ENCODE peak calls at places on chromosome 21, in seven cellular contexts. A is Panc1, U is colonic mucosa, P is endothelial cell of umbilical vein, L is IMR-90, F is upper lobe of right lung, S is AG04450. T is an unnamed sample.
A peak's percentile ranks its signal among the peaks of the same experiment; 100 is the strongest.

GRCh38 chr21:20404915-20405314 is 593.3 kb upstream of the NCAM2 start:
- DNase-seq in A (no peak), U (no peak), P (no peak), L (no peak), F (no peak), S (no peak), T (no peak)

GRCh38 chr21:41972511-41973205 is 18.8 kb upstream of the C2CD2 start:
- DNase-seq in A (no peak), U (peak; percentile 14), P (no peak), L (no peak), F (no peak), S (no peak), T (no peak)

GRCh38 chr21:43306911-43307676 is 119.8 kb downstream of the SIK1 start:
- DNase-seq in A (peak; percentile 55), U (no peak), P (no peak), L (peak; percentile 28), F (peak; percentile 63), S (no peak), T (peak; percentile 25)

GRCh38 chr21:21612446-21612845 is 614.2 kb downstream of the NCAM2 start:
- DNase-seq in A (no peak), U (no peak), P (peak; percentile 47), L (peak; percentile 92), F (no peak), S (peak; percentile 67), T (no peak)

GRCh38 chr21:44503901-44504399 is 36.0 kb downstream of the KRTAP10-1 start:
- DNase-seq in A (no peak), U (no peak), P (no peak), L (no peak), F (no peak), S (no peak), T (no peak)

GRCh38 chr21:40425981-40426380 is 421.0 kb downstream of the DSCAM start:
- DNase-seq in A (no peak), U (no peak), P (no peak), L (no peak), F (no peak), S (no peak), T (no peak)

GRCh38 chr21:34092241-34092921 is 19.0 kb downstream of the MRPS6 start:
- DNase-seq in A (no peak), U (no peak), P (peak; percentile 81), L (no peak), F (no peak), S (no peak), T (no peak)

GRCh38 chr21:42557420-42557819 is 43.8 kb downstream of the SLC37A1 start:
- DNase-seq in A (no peak), U (no peak), P (no peak), L (no peak), F (peak; percentile 15), S (no peak), T (no peak)

GRCh38 chr21:34544032-34544496 is 32.1 kb upstream of the KCNE1 start:
- DNase-seq in A (no peak), U (peak; percentile 88), P (peak; percentile 79), L (peak; percentile 75), F (peak; percentile 73), S (no peak), T (peak; percentile 91)

DNA sequence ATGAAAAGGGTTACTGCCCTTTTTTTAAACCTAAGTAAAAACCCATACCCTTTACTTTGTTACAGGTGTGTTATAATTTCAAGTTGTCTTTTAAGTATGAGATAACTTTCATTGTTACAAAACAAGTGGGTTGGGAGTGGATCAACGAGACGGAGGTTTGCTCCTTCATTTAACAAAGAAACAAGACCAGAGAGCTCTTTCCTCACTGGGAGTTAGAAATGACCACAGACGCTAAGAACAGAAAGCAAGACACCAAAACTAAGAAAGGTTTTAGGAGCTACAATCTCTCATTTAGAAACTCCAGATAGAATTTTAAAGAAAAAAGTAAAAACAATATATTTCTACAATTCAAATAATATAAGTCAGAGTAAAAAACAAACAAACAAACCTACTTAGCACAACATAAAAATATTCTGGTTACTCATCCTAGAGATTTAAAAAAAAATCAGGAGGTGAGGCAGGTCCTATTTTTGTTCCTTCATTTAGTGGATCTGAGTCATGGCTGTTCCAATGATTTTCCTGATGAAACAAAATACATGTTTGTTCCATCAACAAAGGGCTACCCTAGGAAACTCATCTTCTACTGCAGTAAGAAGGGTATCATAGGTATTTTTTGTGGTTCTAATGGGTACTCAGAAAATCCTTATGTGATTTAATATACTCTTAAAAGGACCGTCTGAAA is 33.0 kb downstream of the APP start:
- DNase-seq in A (peak; percentile 32), U (no peak), P (no peak), L (no peak), F (no peak), S (no peak), T (no peak)
- H3K27ac ChIP-seq in A (peak overlapping the region; percentile 78), U (no peak overlapping the region), P (peak overlapping the region; percentile 28), L (no peak overlapping the region), F (no peak overlapping the region), S (no peak overlapping the region), T (no peak overlapping the region)

DNA sequence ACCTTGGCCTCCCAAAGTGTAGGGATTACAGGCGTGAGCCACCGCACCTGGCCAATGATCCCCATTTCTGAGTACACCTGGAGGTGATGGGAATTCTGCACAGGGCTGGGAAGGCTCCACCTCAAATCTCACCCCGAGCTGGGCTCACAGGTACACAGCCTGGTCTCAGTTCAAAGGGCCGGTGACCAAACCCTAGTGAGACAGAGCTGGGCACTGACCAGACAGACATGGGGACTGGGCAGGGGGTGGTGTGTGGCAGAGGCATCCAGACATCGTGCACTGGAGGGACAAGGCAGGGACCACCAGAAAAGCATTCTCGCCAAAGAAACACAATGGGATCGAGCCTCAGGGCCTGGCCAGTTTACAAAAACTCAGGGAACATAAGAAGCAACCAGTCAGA is 17.2 kb downstream of the LSS start:
- DNase-seq in A (no peak), U (no peak), P (no peak), L (no peak), F (no peak), S (no peak), T (no peak)
- H3K27ac ChIP-seq in A (no peak overlapping the region), U (no peak overlapping the region), P (no peak overlapping the region), L (no peak overlapping the region), F (no peak overlapping the region), S (no peak overlapping the region), T (no peak overlapping the region)

DNA sequence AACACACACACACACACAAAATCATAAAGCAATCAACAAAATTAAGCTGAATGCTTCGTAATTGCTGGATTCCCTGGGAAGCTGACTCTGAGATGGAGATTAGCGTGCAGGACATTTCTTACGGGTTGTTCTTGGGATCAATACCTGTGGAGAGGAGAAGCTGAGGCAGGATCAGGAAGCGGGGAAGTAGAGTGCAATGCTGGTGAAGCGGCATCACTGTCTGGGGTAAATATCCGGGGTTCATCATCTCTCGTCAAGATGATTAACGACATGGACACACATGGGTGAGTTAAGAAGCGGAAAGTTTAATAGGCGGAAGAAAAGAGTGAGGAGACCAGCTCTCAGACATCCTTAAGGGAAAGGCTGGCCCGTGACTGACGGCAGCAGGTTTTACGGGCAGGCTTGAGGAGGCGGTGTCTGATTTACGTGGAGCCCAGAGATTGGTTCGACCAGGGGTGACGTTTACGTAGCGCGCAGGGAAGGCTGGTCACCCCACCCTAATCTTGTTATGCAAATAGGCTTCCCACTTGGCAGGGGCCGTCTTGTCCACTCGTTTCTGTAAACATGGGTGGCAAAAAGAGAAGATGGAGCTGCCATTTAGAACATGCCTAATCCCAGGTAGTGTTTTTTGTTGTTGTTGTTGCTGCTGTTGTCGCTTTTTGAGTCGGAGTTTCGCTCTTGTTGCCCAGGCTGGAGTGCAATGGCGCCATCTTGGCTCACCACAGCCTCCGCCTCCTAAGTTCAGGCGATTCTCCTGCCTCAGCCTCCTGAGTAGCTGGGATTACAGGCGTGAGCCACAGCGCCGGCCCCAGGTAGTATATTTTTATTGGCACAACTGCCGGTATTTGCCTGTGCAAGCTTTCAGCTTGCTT is 135.6 kb upstream of the KCNJ15 start:
- DNase-seq in A (no peak), U (no peak), P (no peak), L (no peak), F (no peak), S (no peak), T (no peak)
- H3K27ac ChIP-seq in A (no peak overlapping the region), U (no peak overlapping the region), P (no peak overlapping the region), L (no peak overlapping the region), F (no peak overlapping the region), S (no peak overlapping the region), T (no peak overlapping the region)

DNA sequence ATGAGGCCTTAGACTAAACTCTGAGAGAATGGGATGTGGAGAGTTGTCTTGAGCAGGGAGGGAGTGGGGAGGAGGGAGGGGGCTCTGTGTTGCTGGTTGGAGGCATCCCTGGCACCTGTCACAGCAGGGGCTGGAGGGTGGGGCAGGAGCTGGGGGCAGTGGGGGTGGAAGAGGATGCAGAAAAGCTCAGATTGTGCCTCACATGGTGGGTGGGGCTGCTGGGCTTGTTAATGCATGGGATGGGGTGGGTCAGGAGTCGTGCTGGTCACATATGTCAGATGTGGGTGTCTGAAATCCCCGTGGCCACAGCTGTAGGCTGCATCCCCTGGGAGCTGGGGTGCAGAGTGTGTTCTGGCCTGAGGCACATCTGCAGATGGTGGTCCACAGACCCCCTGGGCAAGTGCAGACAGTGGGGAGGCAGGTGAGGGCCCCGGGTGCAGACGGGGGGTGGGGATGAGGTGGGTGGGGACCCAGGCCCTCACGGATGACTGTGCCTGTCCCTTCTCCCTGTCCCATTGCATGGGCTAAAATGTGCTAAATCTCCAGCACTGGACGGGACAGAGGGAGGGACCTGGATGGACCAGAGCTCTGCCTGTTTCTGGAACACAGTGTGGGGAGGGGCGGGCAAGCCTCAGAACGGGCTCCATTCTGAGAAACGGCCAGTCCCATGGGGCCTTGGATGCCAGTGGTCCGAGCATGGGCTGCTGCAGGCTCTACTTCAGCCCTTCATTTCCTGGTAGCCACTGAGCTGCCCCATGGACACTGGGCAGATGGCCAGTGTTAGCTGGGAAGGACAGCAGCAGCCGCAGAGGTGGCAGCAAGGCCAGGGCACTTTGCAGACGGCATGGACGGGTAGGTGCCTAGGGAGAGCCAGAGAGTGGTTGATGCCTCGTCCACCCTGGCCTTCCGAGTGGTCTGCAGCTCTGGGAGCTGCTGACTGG is 88.1 kb upstream of the COL6A1 start:
- DNase-seq in A (no peak), U (no peak), P (no peak), L (no peak), F (no peak), S (no peak), T (peak; percentile 18)
- H3K27ac ChIP-seq in A (no peak overlapping the region), U (no peak overlapping the region), P (no peak overlapping the region), L (no peak overlapping the region), F (no peak overlapping the region), S (no peak overlapping the region), T (no peak overlapping the region)